ENCODE peak calls at places on chromosomes 5 and 9, in six cellular contexts. A is nucleus accumbens, C is activated gamma-delta T cell, S is mesothelial cell of epicardium, I is stomach, F is NCI-H446. M is an unnamed sample.
A peak's percentile ranks its signal among the peaks of the same experiment; 100 is the strongest.

GRCh38 chr5:91318727-91319126 is 64.4 kb downstream of the ARRDC3 start:
- DNase-seq in A (no peak), I (no peak), S (no peak), C (no peak), F (no peak), M (no peak)

GRCh38 chr5:28779161-28779754 is 1740.9 kb upstream of the CDH9 start:
- DNase-seq in F (no peak), C (no peak), A (no peak), S (no peak), I (no peak), M (no peak)

GRCh38 chr9:111644195-111644772 is 13.2 kb downstream of the DNAJC25 start:
- DNase-seq in S (no peak), F (no peak), I (no peak), C (no peak), A (no peak), M (no peak)

GRCh38 chr5:76716456-76717157 is 681 bp downstream of the F2R start:
- DNase-seq in F (no peak), C (peak; percentile 5), A (no peak), I (no peak), S (peak; percentile 41), M (no peak)

GRCh38 chr5:14131855-14132503 is 11.2 kb upstream of the TRIO start:
- DNase-seq in S (no peak), F (no peak), I (no peak), A (no peak), C (no peak), M (no peak)

GRCh38 chr9:20618361-20618799 is 3.9 kb downstream of the MLLT3 start:
- DNase-seq in A (no peak), C (no peak), S (no peak), I (peak; percentile 54), F (peak; percentile 34), M (no peak)

GRCh38 chr5:90590-91547 is 1.1 kb upstream of the PLEKHG4B start:
- DNase-seq in I (peak; percentile 58), F (no peak), A (no peak), C (no peak), S (peak; percentile 46), M (no peak)

GRCh38 chr5:42767491-42768105 is 11.0 kb downstream of the CCDC152 start:
- DNase-seq in S (no peak), I (no peak), F (peak; percentile 7), A (no peak), C (no peak), M (no peak)

GRCh38 chr5:140224658-140225057 is 49.7 kb downstream of the CYSTM1 start:
- DNase-seq in I (no peak), A (no peak), C (no peak), S (no peak), F (no peak), M (no peak)

GRCh38 chr9:136438909-136439549 is 616 bp downstream of the INPP5E start:
- DNase-seq in A (no peak), C (no peak), I (no peak), S (peak; percentile 69), F (no peak), M (no peak)

GRCh38 chr9:134198771-134199170 is 34.4 kb upstream of the RNU6ATAC start:
- DNase-seq in S (no peak), I (no peak), F (no peak), A (no peak), C (no peak), M (no peak)

GRCh38 chr9:94142353-94142752 is 58.1 kb downstream of the PTPDC1 start:
- DNase-seq in S (no peak), A (no peak), F (no peak), C (no peak), I (no peak), M (no peak)

GRCh38 chr5:67085616-67086015 is 111.0 kb downstream of the CD180 start:
- DNase-seq in F (no peak), S (no peak), A (no peak), I (no peak), C (no peak), M (peak; percentile 4)

GRCh38 chr5:14591548-14591947 is 10.0 kb downstream of the OTULINL start:
- DNase-seq in A (no peak), S (no peak), C (no peak), F (no peak), I (no peak), M (no peak)

GRCh38 chr9:122144006-122144405 is 15.6 kb downstream of the NDUFA8 start:
- DNase-seq in F (no peak), C (no peak), I (no peak), A (no peak), S (no peak), M (no peak)

GRCh38 chr9:126915846-126916543 is 1.4 kb downstream of the RALGPS1 start:
- DNase-seq in I (no peak), F (no peak), A (no peak), S (no peak), C (no peak), M (no peak)

GRCh38 chr5:169527863-169528262 is 55.7 kb upstream of the SPDL1 start:
- DNase-seq in F (no peak), A (no peak), S (no peak), C (no peak), I (no peak), M (no peak)